ENCODE peak calls at places on chromosomes 11 and 22, in eight cellular contexts. One of them, this sample, is unnamed.

GRCh38 chr11:134045799-134046635 is 22.9 kb upstream of the JAM3 start:
- DNase-seq in prostate gland: no peak
- DNase-seq in uterus: no peak
- DNase-seq in heart left ventricle: peak; percentile 49
- DNase-seq in body of pancreas: peak; percentile 19
- DNase-seq in A549: no peak
- DNase-seq in HCT116: no peak
- DNase-seq in spleen: peak; percentile 61
- DNase-seq in this sample: no peak

GRCh38 chr11:64088159-64089026 is 52.7 kb downstream of the FLRT1 start:
- DNase-seq in uterus: no peak
- DNase-seq in HCT116: peak; percentile 6
- DNase-seq in body of pancreas: no peak
- DNase-seq in prostate gland: peak; percentile 32
- DNase-seq in spleen: no peak
- DNase-seq in heart left ventricle: no peak
- DNase-seq in A549: peak; percentile 51
- DNase-seq in this sample: peak; percentile 45

GRCh38 chr11:1317432-1317831 is 8.0 kb upstream of the TOLLIP start:
- DNase-seq in heart left ventricle: no peak
- DNase-seq in prostate gland: no peak
- DNase-seq in HCT116: no peak
- DNase-seq in body of pancreas: peak; percentile 62
- DNase-seq in uterus: no peak
- DNase-seq in A549: no peak
- DNase-seq in spleen: no peak
- DNase-seq in this sample: no peak

GRCh38 chr22:18062421-18062820 is 15.4 kb upstream of the PEX26 start:
- DNase-seq in heart left ventricle: no peak
- DNase-seq in A549: no peak
- DNase-seq in body of pancreas: no peak
- DNase-seq in HCT116: no peak
- DNase-seq in uterus: no peak
- DNase-seq in prostate gland: no peak
- DNase-seq in spleen: peak; percentile 39
- DNase-seq in this sample: no peak

GRCh38 chr11:6251120-6251733 is 8.4 kb upstream of the CCKBR start:
- DNase-seq in A549: peak; percentile 74
- DNase-seq in prostate gland: peak; percentile 34
- DNase-seq in spleen: peak; percentile 81
- DNase-seq in uterus: peak; percentile 62
- DNase-seq in body of pancreas: peak; percentile 92
- DNase-seq in HCT116: peak; percentile 64
- DNase-seq in heart left ventricle: peak; percentile 59
- DNase-seq in this sample: peak; percentile 59

GRCh38 chr22:40107244-40107643 is 70.5 kb upstream of the TNRC6B start:
- DNase-seq in body of pancreas: no peak
- DNase-seq in spleen: no peak
- DNase-seq in HCT116: no peak
- DNase-seq in uterus: no peak
- DNase-seq in heart left ventricle: no peak
- DNase-seq in prostate gland: no peak
- DNase-seq in A549: no peak
- DNase-seq in this sample: no peak

GRCh38 chr11:33674035-33674814 is 26.4 kb downstream of the C11orf91 start:
- DNase-seq in uterus: no peak
- DNase-seq in HCT116: no peak
- DNase-seq in A549: no peak
- DNase-seq in prostate gland: no peak
- DNase-seq in spleen: no peak
- DNase-seq in heart left ventricle: no peak
- DNase-seq in body of pancreas: no peak
- DNase-seq in this sample: no peak

GRCh38 chr11:34063061-34063795 is 11.7 kb downstream of the CAPRIN1 start:
- DNase-seq in uterus: no peak
- DNase-seq in spleen: no peak
- DNase-seq in prostate gland: no peak
- DNase-seq in body of pancreas: no peak
- DNase-seq in HCT116: no peak
- DNase-seq in heart left ventricle: no peak
- DNase-seq in A549: no peak
- DNase-seq in this sample: no peak

GRCh38 chr11:57567210-57567511 is 311 bp downstream of the UBE2L6 start:
- DNase-seq in spleen: no peak
- DNase-seq in prostate gland: no peak
- DNase-seq in HCT116: no peak
- DNase-seq in body of pancreas: no peak
- DNase-seq in A549: no peak
- DNase-seq in uterus: peak; percentile 39
- DNase-seq in heart left ventricle: no peak
- DNase-seq in this sample: no peak

GRCh38 chr11:16082532-16083055 is 273.8 kb downstream of the SOX6 start:
- DNase-seq in heart left ventricle: no peak
- DNase-seq in prostate gland: no peak
- DNase-seq in HCT116: no peak
- DNase-seq in body of pancreas: no peak
- DNase-seq in A549: no peak
- DNase-seq in uterus: no peak
- DNase-seq in spleen: no peak
- DNase-seq in this sample: peak; percentile 19

GRCh38 chr11:128437137-128437536 is 150.2 kb downstream of the ETS1 start:
- DNase-seq in uterus: no peak
- DNase-seq in body of pancreas: no peak
- DNase-seq in A549: no peak
- DNase-seq in spleen: no peak
- DNase-seq in prostate gland: no peak
- DNase-seq in heart left ventricle: no peak
- DNase-seq in HCT116: no peak
- DNase-seq in this sample: no peak

GRCh38 chr22:48613566-48614200 is 1214.0 kb downstream of the BRD1 start:
- DNase-seq in A549: no peak
- DNase-seq in prostate gland: no peak
- DNase-seq in spleen: no peak
- DNase-seq in HCT116: no peak
- DNase-seq in body of pancreas: no peak
- DNase-seq in heart left ventricle: no peak
- DNase-seq in uterus: no peak
- DNase-seq in this sample: no peak

GRCh38 chr11:28757725-28758515 is 649.7 kb downstream of the METTL15 start:
- DNase-seq in body of pancreas: no peak
- DNase-seq in uterus: no peak
- DNase-seq in spleen: no peak
- DNase-seq in prostate gland: no peak
- DNase-seq in A549: peak; percentile 85
- DNase-seq in HCT116: no peak
- DNase-seq in heart left ventricle: no peak
- DNase-seq in this sample: no peak

GRCh38 chr11:61841636-61842332 is 13.7 kb downstream of the FADS2 start:
- DNase-seq in spleen: peak; percentile 45
- DNase-seq in uterus: no peak
- DNase-seq in A549: no peak
- DNase-seq in body of pancreas: peak; percentile 34
- DNase-seq in prostate gland: no peak
- DNase-seq in HCT116: no peak
- DNase-seq in heart left ventricle: peak; percentile 45
- DNase-seq in this sample: no peak
- TF ChIP-seq POLR2A in spleen: no peak
- TF ChIP-seq POLR2A in uterus: no peak
- TF ChIP-seq POLR2A in A549: no peak
- TF ChIP-seq POLR2A in body of pancreas: no peak
- TF ChIP-seq POLR2A in prostate gland: no peak
- TF ChIP-seq POLR2A in HCT116: no peak
- TF ChIP-seq POLR2A in heart left ventricle: no peak
- TF ChIP-seq POLR2A in this sample: no peak

DNA sequence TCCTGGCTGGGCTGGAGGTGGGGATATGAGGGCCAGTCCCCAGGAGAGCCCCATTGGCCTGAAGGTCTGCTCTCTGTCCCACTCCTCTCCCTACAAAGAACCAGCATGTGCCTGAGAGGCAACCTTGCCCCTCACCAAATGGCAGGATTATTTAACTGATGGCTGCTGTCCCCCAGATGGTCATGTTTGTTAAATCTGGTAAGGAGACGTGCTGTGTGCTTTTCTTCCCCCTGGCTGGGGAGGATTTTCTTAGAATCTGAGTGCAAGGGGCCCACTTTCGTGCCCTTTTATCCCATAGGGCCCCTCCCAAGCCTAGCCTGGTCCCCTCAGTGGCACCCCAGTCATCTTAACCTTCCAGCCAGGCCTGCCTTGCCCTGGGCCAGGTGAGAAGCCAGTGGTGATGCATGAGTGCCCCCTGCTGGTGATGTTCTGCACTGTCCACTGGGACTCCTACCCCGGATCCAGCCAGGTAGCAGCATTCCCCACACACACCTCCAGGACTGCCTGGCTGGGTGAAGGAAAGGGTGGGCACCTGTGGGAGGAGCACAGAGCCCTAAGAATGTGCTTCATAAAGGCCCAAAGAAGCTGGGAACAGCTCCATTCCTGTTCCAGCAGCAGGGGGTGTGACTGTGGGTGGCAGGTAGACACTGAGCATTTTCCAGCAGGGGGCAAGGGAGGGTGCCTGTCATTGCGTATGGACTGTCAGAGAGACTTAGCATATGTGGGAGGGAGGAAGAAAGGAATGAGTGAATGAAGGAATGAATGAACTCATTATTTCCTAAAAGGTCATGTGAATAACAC is 28.9 kb downstream of the MFNG start:
- DNase-seq in HCT116: peak; percentile 79
- DNase-seq in heart left ventricle: peak; percentile 56
- DNase-seq in prostate gland: peak; percentile 69
- DNase-seq in spleen: peak; percentile 93
- DNase-seq in body of pancreas: peak; percentile 88
- DNase-seq in A549: peak; percentile 67
- DNase-seq in uterus: peak; percentile 24
- DNase-seq in this sample: peak; percentile 60
- TF ChIP-seq CTCF in HCT116: peak; percentile 97
- TF ChIP-seq CTCF in heart left ventricle: peak; percentile 65
- TF ChIP-seq CTCF in prostate gland: peak; percentile 94
- TF ChIP-seq CTCF in spleen: peak; percentile 92
- TF ChIP-seq CTCF in body of pancreas: peak; percentile 94
- TF ChIP-seq CTCF in A549: peak; percentile 87
- TF ChIP-seq CTCF in uterus: peak; percentile 45
- TF ChIP-seq CTCF in this sample: peak; percentile 98

GRCh38 chr22:19173047-19174035 is 5.2 kb downstream of the SLC25A1 start:
- DNase-seq in heart left ventricle: no peak
- DNase-seq in uterus: no peak
- DNase-seq in HCT116: no peak
- DNase-seq in body of pancreas: no peak
- DNase-seq in A549: no peak
- DNase-seq in prostate gland: no peak
- DNase-seq in spleen: peak; percentile 74
- DNase-seq in this sample: peak; percentile 24
- TF ChIP-seq POLR2A in heart left ventricle: no peak
- TF ChIP-seq POLR2A in uterus: no peak
- TF ChIP-seq POLR2A in HCT116: no peak
- TF ChIP-seq POLR2A in body of pancreas: no peak
- TF ChIP-seq POLR2A in A549: no peak
- TF ChIP-seq POLR2A in prostate gland: no peak
- TF ChIP-seq POLR2A in spleen: no peak
- TF ChIP-seq POLR2A in this sample: peak; percentile 39

DNA sequence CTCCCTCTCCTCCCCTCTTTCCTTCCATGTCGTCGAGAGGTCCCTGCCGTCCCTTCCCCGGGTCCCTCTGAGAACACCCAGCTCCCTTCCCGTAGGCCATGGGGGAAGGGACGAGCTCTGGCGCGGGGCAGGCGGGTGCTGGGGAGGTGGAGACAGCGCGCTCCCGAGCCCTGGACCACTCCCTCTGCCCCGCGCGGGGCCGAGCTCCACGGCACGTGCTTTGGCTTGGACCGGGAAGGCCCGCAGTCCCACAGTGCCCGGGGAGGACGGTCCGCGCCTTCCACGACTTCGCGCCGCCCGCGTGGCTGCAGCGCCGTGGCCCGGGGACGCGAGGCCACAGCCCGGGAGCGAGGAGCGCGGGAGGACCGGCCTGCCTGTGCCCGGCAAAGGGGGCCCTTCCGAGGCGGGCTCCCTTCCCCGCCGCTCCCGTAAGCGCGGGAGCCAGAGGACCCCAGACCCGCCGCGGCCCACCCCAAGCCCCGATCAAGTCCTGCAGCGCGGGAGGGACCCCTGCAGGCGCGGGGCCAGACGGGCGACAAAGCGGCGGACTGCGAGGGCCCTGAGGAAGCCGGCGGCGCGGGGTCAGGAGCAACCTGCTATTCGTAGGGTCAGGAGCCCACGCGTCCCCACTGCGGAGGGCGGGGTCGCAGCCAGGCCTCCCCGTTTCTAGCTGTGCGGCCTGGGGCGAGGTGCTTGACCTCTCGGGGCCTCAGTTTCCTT is 110.4 kb downstream of the WNT7B start:
- DNase-seq in spleen: peak; percentile 54
- DNase-seq in body of pancreas: no peak
- DNase-seq in prostate gland: no peak
- DNase-seq in A549: no peak
- DNase-seq in heart left ventricle: no peak
- DNase-seq in HCT116: no peak
- DNase-seq in uterus: no peak
- DNase-seq in this sample: no peak
- TF ChIP-seq CTCF in spleen: no peak
- TF ChIP-seq CTCF in body of pancreas: no peak
- TF ChIP-seq CTCF in prostate gland: no peak
- TF ChIP-seq CTCF in A549: no peak
- TF ChIP-seq CTCF in heart left ventricle: no peak
- TF ChIP-seq CTCF in HCT116: no peak
- TF ChIP-seq CTCF in uterus: no peak
- TF ChIP-seq CTCF in this sample: no peak

DNA sequence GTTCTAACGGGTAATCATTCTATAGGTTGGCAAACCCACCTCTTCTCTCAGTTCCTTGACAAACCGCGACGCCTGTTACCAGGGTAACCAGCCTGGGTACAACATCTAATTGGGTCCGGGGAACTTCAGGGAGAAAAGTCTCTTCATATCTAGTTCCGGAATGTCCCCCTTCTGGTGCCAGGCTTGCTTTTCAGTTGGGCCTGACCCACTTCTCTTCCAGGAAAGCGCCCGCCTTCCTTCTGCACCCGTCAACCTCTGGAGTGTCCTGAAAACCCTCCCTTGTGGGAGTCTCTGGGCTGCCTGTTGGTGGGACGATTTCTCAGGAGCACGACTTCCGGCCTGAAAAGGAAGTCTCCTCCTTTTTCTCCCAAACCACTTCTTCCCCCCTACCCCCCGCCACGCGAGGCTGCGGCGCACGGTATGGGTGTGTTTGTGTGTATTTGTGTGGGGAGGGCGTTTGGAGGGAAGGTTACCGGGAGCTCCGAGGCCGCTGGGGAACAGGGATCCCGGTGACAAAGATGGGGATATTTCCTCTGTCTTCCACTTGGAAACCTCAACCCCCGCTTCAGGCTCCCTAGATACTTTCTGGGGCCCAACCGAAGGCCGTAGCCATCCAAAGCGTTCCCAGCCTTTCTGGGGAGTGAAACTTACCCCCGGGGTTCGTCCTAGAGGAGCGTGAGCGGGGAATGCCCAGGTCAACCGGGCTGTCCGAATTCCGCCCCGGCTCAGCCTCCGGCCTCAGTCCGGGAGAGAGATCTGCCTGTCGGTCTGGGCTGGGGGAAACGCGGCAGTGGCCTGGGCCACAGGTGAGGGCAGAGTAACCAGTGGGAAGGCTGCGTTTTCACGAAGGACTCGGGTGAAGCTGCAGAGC is at the start of the genes NKAPD1 and PIH1D2:
- DNase-seq in heart left ventricle: peak; percentile 79
- DNase-seq in uterus: peak; percentile 79
- DNase-seq in spleen: peak; percentile 91
- DNase-seq in body of pancreas: peak; percentile 84
- DNase-seq in prostate gland: peak; percentile 60
- DNase-seq in HCT116: peak; percentile 83
- DNase-seq in A549: peak; percentile 89
- DNase-seq in this sample: peak; percentile 85
- TF ChIP-seq POLR2A in heart left ventricle: peak; percentile 36
- TF ChIP-seq POLR2A in uterus: peak; percentile 17
- TF ChIP-seq POLR2A in spleen: no peak
- TF ChIP-seq POLR2A in body of pancreas: peak; percentile 48
- TF ChIP-seq POLR2A in prostate gland: peak; percentile 14
- TF ChIP-seq POLR2A in HCT116: peak; percentile 61
- TF ChIP-seq POLR2A in A549: peak; percentile 28
- TF ChIP-seq POLR2A in this sample: peak; percentile 60